ENCODE peak calls at places on chromosomes 7 and 10, in eight cellular contexts. P is NCI-H2081 treated with DMSO at 0.1 percent for 48 hours; J is neural crest cell; B is effector memory CD8-positive, alpha-beta T cell; O is activated CD8-positive, alpha-beta memory T cell treated with anti-CD3 and anti-CD28 coated beads for 4 hours; D is LHCN-M2; C is endothelial cell of umbilical vein; G is WTC11. T is an unnamed sample.

GRCh38 chr10:15879058-15879457 is 18.8 kb upstream of the MINDY3 start:
- DNase-seq in P (no peak), D (peak), G (no peak), B (no peak), O (no peak), J (no peak), C (peak), T (peak)

GRCh38 chr7:98877692-98878364 is 504 bp upstream of the TRRAP start:
- DNase-seq in D (no peak), G (no peak), B (no peak), J (no peak), O (no peak), P (no peak), C (no peak), T (peak)

GRCh38 chr10:20978617-20979016 is 81.5 kb upstream of the NEBL start:
- DNase-seq in C (no peak), J (no peak), O (no peak), B (no peak), P (no peak), G (no peak), D (no peak), T (no peak)

GRCh38 chr10:124012583-124012982 is 80.8 kb downstream of the CHST15 start:
- DNase-seq in G (no peak), P (no peak), J (no peak), D (no peak), B (no peak), C (no peak), O (no peak), T (no peak)

GRCh38 chr7:136807598-136807997 is 60.9 kb upstream of the CHRM2 start:
- DNase-seq in P (no peak), G (peak), D (no peak), B (no peak), C (no peak), J (no peak), O (no peak), T (peak)

GRCh38 chr10:102649770-102650654 is 5.7 kb downstream of the TRIM8 start:
- DNase-seq in B (no peak), O (no peak), D (no peak), C (no peak), G (peak), J (no peak), P (no peak), T (peak)

GRCh38 chr10:3295501-3296005 is 123.0 kb upstream of the PITRM1 start:
- DNase-seq in B (no peak), P (peak), G (no peak), C (no peak), D (no peak), O (no peak), J (no peak), T (no peak)

GRCh38 chr10:132965411-132966057 is 23.2 kb upstream of the CFAP46 start:
- DNase-seq in B (no peak), J (no peak), O (no peak), P (no peak), D (no peak), C (peak), G (no peak), T (no peak)

GRCh38 chr7:118243695-118244094 is 19.2 kb downstream of the ANKRD7 start:
- DNase-seq in D (no peak), J (no peak), B (no peak), P (no peak), O (no peak), G (no peak), C (no peak), T (no peak)

GRCh38 chr10:43044444-43045245 is 32.2 kb upstream of the RET start:
- DNase-seq in J (no peak), P (no peak), O (no peak), G (no peak), D (no peak), B (no peak), C (no peak), T (no peak)

GRCh38 chr7:74176555-74176954 is 2.4 kb downstream of the EIF4H start:
- DNase-seq in O (no peak), P (no peak), C (peak), J (no peak), G (no peak), D (no peak), B (no peak), T (no peak)

GRCh38 chr10:84256510-84257342 is 11.9 kb downstream of the RGR start:
- DNase-seq in G (peak), J (peak), O (no peak), P (no peak), B (peak), C (peak), D (peak), T (peak)

GRCh38 chr7:16753102-16753931 is at the start of gene TSPAN13:
- DNase-seq in C (peak), O (no peak), G (peak), J (peak), D (no peak), B (no peak), P (peak), T (peak)

GRCh38 chr7:82481499-82482097 is 38.0 kb upstream of the CACNA2D1 start:
- DNase-seq in O (no peak), C (peak), G (no peak), B (no peak), P (peak), D (peak), J (no peak), T (peak)

GRCh38 chr10:119489572-119490326 is 52.8 kb downstream of the RGS10 start:
- DNase-seq in C (peak), G (peak), B (peak), O (peak), J (peak), P (no peak), D (peak), T (peak)

GRCh38 chr10:66926841-66927240 is 1.0 kb downstream of the LRRTM3 start:
- DNase-seq in D (no peak), O (no peak), P (no peak), J (no peak), G (no peak), B (no peak), C (no peak), T (no peak)

GRCh38 chr10:127372361-127372760 is 176.0 kb upstream of the INSYN2A start:
- DNase-seq in O (no peak), D (no peak), J (no peak), P (no peak), G (no peak), C (no peak), B (no peak), T (no peak)

GRCh38 chr7:124269774-124270173 is 236.9 kb upstream of the TMEM229A start:
- DNase-seq in O (no peak), B (no peak), C (no peak), D (no peak), G (no peak), J (no peak), P (no peak), T (no peak)

GRCh38 chr10:97365761-97366351 is 31.3 kb upstream of the FRAT2 start:
- DNase-seq in J (no peak), C (peak), O (no peak), G (no peak), D (no peak), B (no peak), P (no peak), T (no peak)

GRCh38 chr7:141271451-141271850 is 197.6 kb downstream of the TMEM178B start:
- DNase-seq in B (no peak), J (no peak), D (no peak), G (no peak), O (no peak), C (no peak), P (no peak), T (no peak)

GRCh38 chr7:73741600-73741999 is 3.0 kb upstream of the ABHD11 start:
- DNase-seq in C (no peak), B (no peak), J (no peak), D (no peak), P (no peak), G (peak), O (no peak), T (peak)

GRCh38 chr7:40541336-40541735 is 406.5 kb downstream of the SUGCT start:
- DNase-seq in G (no peak), O (no peak), D (peak), P (no peak), C (no peak), B (no peak), J (no peak), T (no peak)

GRCh38 chr10:26215923-26216576 is 524 bp upstream of the GAD2 start:
- DNase-seq in C (no peak), J (peak), P (peak), D (no peak), G (peak), O (no peak), B (no peak), T (peak)

GRCh38 chr7:120303105-120303504 is 30.1 kb downstream of the KCND2 start:
- DNase-seq in J (no peak), C (no peak), D (no peak), P (no peak), B (no peak), G (no peak), O (no peak), T (no peak)

GRCh38 chr7:54811925-54812264 is 52.9 kb upstream of the SEC61G start:
- DNase-seq in D (no peak), J (no peak), P (no peak), O (no peak), B (no peak), C (peak), G (no peak), T (no peak)

GRCh38 chr7:131859162-131859821 is 302.9 kb upstream of the PODXL start:
- DNase-seq in P (no peak), J (peak), C (peak), O (peak), G (peak), D (peak), B (peak), T (peak)

GRCh38 chr10:77045046-77045445 is 592.6 kb downstream of the KCNMA1 start:
- DNase-seq in G (no peak), O (no peak), C (no peak), B (no peak), J (no peak), D (peak), P (no peak), T (no peak)

GRCh38 chr10:122051609-122052385 is 62.8 kb downstream of the TACC2 start:
- DNase-seq in D (peak), G (peak), C (peak), B (no peak), P (no peak), O (no peak), J (peak), T (peak)

GRCh38 chr7:31695856-31696255 is 8.8 kb downstream of the PPP1R17 start:
- DNase-seq in C (no peak), B (no peak), P (no peak), G (no peak), D (no peak), J (no peak), O (no peak), T (no peak)

GRCh38 chr10:110175406-110175805 is 32.0 kb upstream of the MXI1 start:
- DNase-seq in G (no peak), D (peak), O (no peak), J (no peak), B (no peak), P (no peak), C (no peak), T (no peak)